ENCODE peak calls at places on chromosomes 7 and 10, in eight cellular contexts. One of them, this sample, is unnamed.

GRCh38 chr10:57696641-57697040 is 571.1 kb downstream of the IPMK start:
- DNase-seq in CD8-positive, alpha-beta T cell: no peak
- DNase-seq in psoas muscle: no peak
- DNase-seq in uterus: no peak
- DNase-seq in PC-9: no peak
- DNase-seq in transverse colon: no peak
- DNase-seq in breast epithelium: no peak
- DNase-seq in Panc1: peak; percentile 52
- DNase-seq in this sample: no peak

GRCh38 chr7:154591544-154591943 is 411.4 kb downstream of the PAXIP1 start:
- DNase-seq in CD8-positive, alpha-beta T cell: no peak
- DNase-seq in psoas muscle: peak; percentile 50
- DNase-seq in uterus: no peak
- DNase-seq in PC-9: no peak
- DNase-seq in transverse colon: no peak
- DNase-seq in breast epithelium: no peak
- DNase-seq in Panc1: no peak
- DNase-seq in this sample: peak; percentile 26

GRCh38 chr7:116087984-116088383 is 57.4 kb upstream of the TFEC start:
- DNase-seq in CD8-positive, alpha-beta T cell: no peak
- DNase-seq in psoas muscle: no peak
- DNase-seq in uterus: no peak
- DNase-seq in PC-9: no peak
- DNase-seq in transverse colon: no peak
- DNase-seq in breast epithelium: no peak
- DNase-seq in Panc1: no peak
- DNase-seq in this sample: no peak

GRCh38 chr7:96045919-96046318 is 273.6 kb downstream of the DYNC1I1 start:
- DNase-seq in CD8-positive, alpha-beta T cell: no peak
- DNase-seq in psoas muscle: no peak
- DNase-seq in uterus: no peak
- DNase-seq in PC-9: no peak
- DNase-seq in transverse colon: no peak
- DNase-seq in breast epithelium: no peak
- DNase-seq in Panc1: no peak
- DNase-seq in this sample: no peak

GRCh38 chr10:44356139-44357115 is 28.5 kb downstream of the CXCL12 start:
- DNase-seq in CD8-positive, alpha-beta T cell: no peak
- DNase-seq in psoas muscle: no peak
- DNase-seq in uterus: no peak
- DNase-seq in PC-9: no peak
- DNase-seq in transverse colon: no peak
- DNase-seq in breast epithelium: no peak
- DNase-seq in Panc1: no peak
- DNase-seq in this sample: no peak

GRCh38 chr7:92586403-92586802 is 3.8 kb downstream of the FAM133B start:
- DNase-seq in CD8-positive, alpha-beta T cell: no peak
- DNase-seq in psoas muscle: no peak
- DNase-seq in uterus: no peak
- DNase-seq in PC-9: no peak
- DNase-seq in transverse colon: no peak
- DNase-seq in breast epithelium: no peak
- DNase-seq in Panc1: no peak
- DNase-seq in this sample: no peak

GRCh38 chr10:81213360-81213759 is 661.6 kb upstream of the NRG3 start:
- DNase-seq in CD8-positive, alpha-beta T cell: no peak
- DNase-seq in psoas muscle: no peak
- DNase-seq in uterus: no peak
- DNase-seq in PC-9: no peak
- DNase-seq in transverse colon: no peak
- DNase-seq in breast epithelium: no peak
- DNase-seq in Panc1: no peak
- DNase-seq in this sample: no peak

GRCh38 chr10:48467669-48468068 is 137.2 kb downstream of the ARHGAP22 start:
- DNase-seq in CD8-positive, alpha-beta T cell: no peak
- DNase-seq in psoas muscle: no peak
- DNase-seq in uterus: no peak
- DNase-seq in PC-9: no peak
- DNase-seq in transverse colon: no peak
- DNase-seq in breast epithelium: peak; percentile 25
- DNase-seq in Panc1: no peak
- DNase-seq in this sample: no peak

GRCh38 chr7:132596588-132596987 is 20.3 kb upstream of the PLXNA4 start:
- DNase-seq in CD8-positive, alpha-beta T cell: no peak
- DNase-seq in psoas muscle: no peak
- DNase-seq in uterus: no peak
- DNase-seq in PC-9: no peak
- DNase-seq in transverse colon: no peak
- DNase-seq in breast epithelium: no peak
- DNase-seq in Panc1: no peak
- DNase-seq in this sample: no peak

GRCh38 chr7:101911011-101911799 is 93.8 kb downstream of the CUX1 start:
- DNase-seq in CD8-positive, alpha-beta T cell: no peak
- DNase-seq in psoas muscle: peak; percentile 56
- DNase-seq in uterus: peak; percentile 79
- DNase-seq in PC-9: no peak
- DNase-seq in transverse colon: no peak
- DNase-seq in breast epithelium: no peak
- DNase-seq in Panc1: no peak
- DNase-seq in this sample: no peak

DNA sequence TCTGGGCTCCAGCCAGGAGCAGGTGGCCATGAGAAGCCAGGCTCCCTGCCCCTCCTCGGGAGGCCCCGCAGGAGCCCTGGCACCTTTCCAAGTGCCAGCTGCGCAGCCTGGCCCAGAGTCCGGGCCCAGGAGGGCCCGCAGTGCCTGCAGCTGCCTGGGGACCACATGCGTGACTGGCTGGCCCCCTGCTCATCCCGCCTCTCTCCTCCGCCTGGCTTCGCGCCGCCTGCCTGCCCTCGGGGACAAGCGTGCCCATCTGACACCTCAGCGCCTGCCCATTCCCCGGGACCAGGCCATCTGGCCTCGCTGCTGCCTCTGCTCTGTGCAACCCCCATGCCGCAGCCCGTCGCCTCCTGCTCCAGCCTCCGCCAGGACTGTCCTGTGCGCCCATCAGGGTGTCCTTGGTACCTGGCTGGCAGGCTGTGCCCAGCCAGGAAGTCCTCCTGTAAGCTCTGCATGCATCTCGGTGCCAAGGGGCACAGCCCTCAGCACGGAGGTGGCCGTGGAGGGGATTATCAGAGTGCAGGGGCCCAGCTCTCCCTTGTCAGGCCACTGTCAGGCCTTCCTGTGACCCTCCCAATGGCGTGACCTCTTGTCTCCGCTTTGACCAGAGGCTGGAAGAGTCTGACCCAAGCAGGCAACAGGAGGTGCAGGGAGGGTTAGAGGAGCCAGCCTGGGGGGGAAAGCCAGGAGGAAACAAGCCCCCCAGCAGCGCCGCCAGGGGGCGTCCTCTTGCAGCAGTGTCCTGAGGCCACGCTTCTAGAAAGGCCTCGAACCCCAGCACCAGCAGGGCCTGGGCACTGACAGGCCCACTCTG is 50.5 kb downstream of the TMEM209 start:
- DNase-seq in CD8-positive, alpha-beta T cell: no peak
- DNase-seq in psoas muscle: peak; percentile 70
- DNase-seq in uterus: no peak
- DNase-seq in PC-9: no peak
- DNase-seq in transverse colon: no peak
- DNase-seq in breast epithelium: no peak
- DNase-seq in Panc1: no peak
- DNase-seq in this sample: no peak
- TF ChIP-seq CTCF in CD8-positive, alpha-beta T cell: no peak
- TF ChIP-seq CTCF in psoas muscle: no peak
- TF ChIP-seq CTCF in uterus: no peak
- TF ChIP-seq CTCF in PC-9: peak; percentile 47
- TF ChIP-seq CTCF in transverse colon: no peak
- TF ChIP-seq CTCF in breast epithelium: no peak
- TF ChIP-seq CTCF in Panc1: no peak
- TF ChIP-seq CTCF in this sample: no peak

DNA sequence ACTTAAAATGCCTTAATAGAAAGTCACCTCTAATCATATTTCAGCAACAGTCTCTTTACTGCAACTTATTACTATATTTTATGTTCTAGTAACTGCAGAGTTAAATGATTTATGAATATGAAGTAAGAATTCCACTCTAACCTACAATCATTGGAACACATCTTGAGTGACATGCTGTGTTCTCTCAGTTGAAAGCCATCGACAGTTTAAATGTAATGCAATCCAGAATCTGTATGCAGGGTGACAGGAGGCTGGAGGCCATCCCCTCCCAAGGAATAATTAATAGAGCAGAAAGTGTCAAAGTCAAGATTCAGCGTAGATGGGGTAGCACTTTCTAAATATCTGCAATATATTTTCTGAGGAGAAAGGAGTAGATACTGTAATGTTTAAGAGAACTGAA is 590.3 kb upstream of the SORCS1 start:
- DNase-seq in CD8-positive, alpha-beta T cell: no peak
- DNase-seq in psoas muscle: no peak
- DNase-seq in uterus: no peak
- DNase-seq in PC-9: no peak
- DNase-seq in transverse colon: no peak
- DNase-seq in breast epithelium: no peak
- DNase-seq in Panc1: no peak
- DNase-seq in this sample: no peak
- H3K9me3 ChIP-seq in CD8-positive, alpha-beta T cell: no peaks in the 10 kb centered on the region
- H3K9me3 ChIP-seq in psoas muscle: no peaks in the 10 kb centered on the region
- H3K9me3 ChIP-seq in uterus: no peaks in the 10 kb centered on the region
- H3K9me3 ChIP-seq in PC-9: no peaks in the 10 kb centered on the region
- H3K9me3 ChIP-seq in transverse colon: no peaks in the 10 kb centered on the region
- H3K9me3 ChIP-seq in breast epithelium: no peaks in the 10 kb centered on the region
- H3K9me3 ChIP-seq in Panc1: no peaks in the 10 kb centered on the region
- H3K9me3 ChIP-seq in this sample: no peaks in the 10 kb centered on the region

GRCh38 chr7:45000096-45001032 is at the start of gene CCM2:
- DNase-seq in CD8-positive, alpha-beta T cell: no peak
- DNase-seq in psoas muscle: peak; percentile 81
- DNase-seq in uterus: peak; percentile 50
- DNase-seq in PC-9: no peak
- DNase-seq in transverse colon: peak; percentile 54
- DNase-seq in breast epithelium: no peak
- DNase-seq in Panc1: no peak
- DNase-seq in this sample: peak; percentile 51

GRCh38 chr7:44994877-44995554 is 5.0 kb upstream of the CCM2 start:
- DNase-seq in CD8-positive, alpha-beta T cell: no peak
- DNase-seq in psoas muscle: no peak
- DNase-seq in uterus: no peak
- DNase-seq in PC-9: no peak
- DNase-seq in transverse colon: no peak
- DNase-seq in breast epithelium: no peak
- DNase-seq in Panc1: no peak
- DNase-seq in this sample: no peak

GRCh38 chr7:44998153-44998871 is 1.7 kb upstream of the CCM2 start:
- DNase-seq in CD8-positive, alpha-beta T cell: no peak
- DNase-seq in psoas muscle: no peak
- DNase-seq in uterus: no peak
- DNase-seq in PC-9: no peak
- DNase-seq in transverse colon: no peak
- DNase-seq in breast epithelium: no peak
- DNase-seq in Panc1: no peak
- DNase-seq in this sample: no peak

GRCh38 chr7:44999245-45000095 is 531 bp upstream of the CCM2 start:
- DNase-seq in CD8-positive, alpha-beta T cell: peak; percentile 98
- DNase-seq in psoas muscle: peak; percentile 100
- DNase-seq in uterus: peak; percentile 100
- DNase-seq in PC-9: peak; percentile 100
- DNase-seq in transverse colon: peak; percentile 100
- DNase-seq in breast epithelium: peak; percentile 99
- DNase-seq in Panc1: peak; percentile 98
- DNase-seq in this sample: peak; percentile 99

GRCh38 chr7:44995555-44996493 is 4.2 kb upstream of the CCM2 start:
- DNase-seq in CD8-positive, alpha-beta T cell: no peak
- DNase-seq in psoas muscle: no peak
- DNase-seq in uterus: no peak
- DNase-seq in PC-9: no peak
- DNase-seq in transverse colon: no peak
- DNase-seq in breast epithelium: no peak
- DNase-seq in Panc1: no peak
- DNase-seq in this sample: no peak
- H3K4me3 ChIP-seq in CD8-positive, alpha-beta T cell: no peak overlapping the region
- H3K4me3 ChIP-seq in psoas muscle: no peak overlapping the region
- H3K4me3 ChIP-seq in uterus: no peak overlapping the region
- H3K4me3 ChIP-seq in PC-9: no peak overlapping the region
- H3K4me3 ChIP-seq in transverse colon: no peak overlapping the region
- H3K4me3 ChIP-seq in breast epithelium: no peak overlapping the region
- H3K4me3 ChIP-seq in Panc1: no peak overlapping the region
- H3K4me3 ChIP-seq in this sample: no peak overlapping the region

GRCh38 chr10:68332259-68333057 is at the start of gene PBLD:
- DNase-seq in CD8-positive, alpha-beta T cell: peak; percentile 41
- DNase-seq in psoas muscle: peak; percentile 85
- DNase-seq in uterus: peak; percentile 65
- DNase-seq in PC-9: peak; percentile 73
- DNase-seq in transverse colon: peak; percentile 77
- DNase-seq in breast epithelium: peak; percentile 76
- DNase-seq in Panc1: peak; percentile 64
- DNase-seq in this sample: peak; percentile 81
- TF ChIP-seq CTCF in CD8-positive, alpha-beta T cell: no peak
- TF ChIP-seq CTCF in psoas muscle: peak; percentile 47
- TF ChIP-seq CTCF in uterus: peak; percentile 60
- TF ChIP-seq CTCF in PC-9: peak; percentile 46
- TF ChIP-seq CTCF in transverse colon: peak; percentile 73
- TF ChIP-seq CTCF in breast epithelium: peak; percentile 40
- TF ChIP-seq CTCF in Panc1: peak; percentile 76
- TF ChIP-seq CTCF in this sample: peak; percentile 20

GRCh38 chr7:128170461-128170860 is 70.6 kb upstream of the LEP start:
- DNase-seq in CD8-positive, alpha-beta T cell: no peak
- DNase-seq in psoas muscle: no peak
- DNase-seq in uterus: no peak
- DNase-seq in PC-9: no peak
- DNase-seq in transverse colon: no peak
- DNase-seq in breast epithelium: no peak
- DNase-seq in Panc1: no peak
- DNase-seq in this sample: no peak
- H3K9me3 ChIP-seq in CD8-positive, alpha-beta T cell: no peaks in the 10 kb centered on the region
- H3K9me3 ChIP-seq in psoas muscle: no peaks in the 10 kb centered on the region
- H3K9me3 ChIP-seq in uterus: no peaks in the 10 kb centered on the region
- H3K9me3 ChIP-seq in PC-9: no peaks in the 10 kb centered on the region
- H3K9me3 ChIP-seq in transverse colon: no peaks in the 10 kb centered on the region
- H3K9me3 ChIP-seq in breast epithelium: no peaks in the 10 kb centered on the region
- H3K9me3 ChIP-seq in Panc1: no peaks in the 10 kb centered on the region
- H3K9me3 ChIP-seq in this sample: no peaks in the 10 kb centered on the region

GRCh38 chr10:95560288-95561199 is 627 bp downstream of the SORBS1 start:
- DNase-seq in CD8-positive, alpha-beta T cell: peak; percentile 27
- DNase-seq in psoas muscle: peak; percentile 73
- DNase-seq in uterus: peak; percentile 59
- DNase-seq in PC-9: peak; percentile 21
- DNase-seq in transverse colon: peak; percentile 67
- DNase-seq in breast epithelium: peak; percentile 57
- DNase-seq in Panc1: no peak
- DNase-seq in this sample: peak; percentile 77
- H3K4me3 ChIP-seq in CD8-positive, alpha-beta T cell: peak overlapping the region; percentile 99
- H3K4me3 ChIP-seq in psoas muscle: peak overlapping the region; percentile 95
- H3K4me3 ChIP-seq in uterus: peak overlapping the region; percentile 85
- H3K4me3 ChIP-seq in PC-9: peak overlapping the region; percentile 81
- H3K4me3 ChIP-seq in transverse colon: peak overlapping the region; percentile 61
- H3K4me3 ChIP-seq in breast epithelium: peak overlapping the region; percentile 92
- H3K4me3 ChIP-seq in Panc1: peak overlapping the region; percentile 99
- H3K4me3 ChIP-seq in this sample: peak overlapping the region; percentile 34

DNA sequence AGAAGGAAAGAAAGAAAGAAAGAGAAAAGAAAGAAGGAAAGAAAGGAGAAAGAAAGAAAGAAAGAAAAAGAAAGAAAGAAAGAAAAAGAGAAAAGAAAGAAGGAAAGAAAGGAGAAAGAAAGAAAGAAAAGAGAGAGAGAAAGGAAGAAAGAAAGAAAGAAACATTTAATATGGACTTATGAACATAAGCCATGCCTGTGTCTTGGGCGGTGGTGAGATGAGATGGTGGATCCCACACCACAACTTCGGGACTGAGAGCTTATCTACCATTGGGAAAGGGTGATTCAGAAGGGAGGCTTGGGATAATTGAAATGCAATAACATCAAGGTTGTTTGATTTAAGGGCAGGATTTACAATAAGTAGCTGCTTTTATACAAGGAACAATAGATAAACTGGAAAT is 843.9 kb upstream of the AUTS2 start:
- DNase-seq in CD8-positive, alpha-beta T cell: no peak
- DNase-seq in psoas muscle: no peak
- DNase-seq in uterus: no peak
- DNase-seq in PC-9: no peak
- DNase-seq in transverse colon: no peak
- DNase-seq in breast epithelium: no peak
- DNase-seq in Panc1: no peak
- DNase-seq in this sample: no peak
- TF ChIP-seq CTCF in CD8-positive, alpha-beta T cell: no peak
- TF ChIP-seq CTCF in psoas muscle: no peak
- TF ChIP-seq CTCF in uterus: no peak
- TF ChIP-seq CTCF in PC-9: no peak
- TF ChIP-seq CTCF in transverse colon: no peak
- TF ChIP-seq CTCF in breast epithelium: no peak
- TF ChIP-seq CTCF in Panc1: no peak
- TF ChIP-seq CTCF in this sample: no peak